ENCODE peak calls at places on chromosome 2, in four cellular contexts. Y is NCI-H146, U is left cardiac atrium, H is neural crest cell. F is an unnamed sample.

GRCh38 chr2:175627405-175627804 is 374.7 kb downstream of the LNPK start:
- DNase-seq in H (no peak), U (no peak), Y (no peak), F (no peak)

GRCh38 chr2:122150546-122150945 is 395.1 kb downstream of the TSN start:
- DNase-seq in U (no peak), H (no peak), Y (no peak), F (no peak)

GRCh38 chr2:166031054-166031453 is 77.5 kb upstream of the TTC21B start:
- DNase-seq in U (no peak), H (no peak), Y (no peak), F (no peak)

GRCh38 chr2:239012228-239012627 is 164.3 kb downstream of the TWIST2 start:
- DNase-seq in Y (no peak), U (no peak), H (no peak), F (no peak)

GRCh38 chr2:140893685-140894084 is 1237.1 kb downstream of the LRP1B start:
- DNase-seq in U (no peak), Y (no peak), H (no peak), F (no peak)

GRCh38 chr2:95069465-95069864 is 44.0 kb downstream of the MAL start:
- DNase-seq in H (no peak), Y (no peak), U (no peak), F (no peak)

GRCh38 chr2:27408601-27409320 is 630 bp downstream of the PPM1G start:
- DNase-seq in Y (peak; percentile 57), U (peak; percentile 33), H (no peak), F (no peak)

GRCh38 chr2:5007596-5007995 is 684.6 kb upstream of the SOX11 start:
- DNase-seq in H (no peak), Y (no peak), U (no peak), F (no peak)

GRCh38 chr2:132542953-132543569 is 126.5 kb downstream of the GPR39 start:
- DNase-seq in H (no peak), U (no peak), Y (no peak), F (no peak)

GRCh38 chr2:159069229-159069628 is 100.8 kb downstream of the TANC1 start:
- DNase-seq in U (no peak), Y (no peak), H (no peak), F (no peak)

GRCh38 chr2:197426723-197427122 is 8.1 kb downstream of the SF3B1 start:
- DNase-seq in H (no peak), U (no peak), Y (no peak), F (no peak)

GRCh38 chr2:36541891-36542595 is 55.9 kb downstream of the FEZ2 start:
- DNase-seq in Y (no peak), U (no peak), H (no peak), F (no peak)

GRCh38 chr2:138433995-138434991 is 67.3 kb upstream of the SPOPL start:
- DNase-seq in Y (no peak), H (no peak), U (no peak), F (no peak)

GRCh38 chr2:230416061-230416721 is at the start of gene SP100:
- DNase-seq in Y (no peak), U (peak; percentile 85), H (no peak), F (peak; percentile 88)

F was measured in Right ventricle myocardium inferior.